ENCODE peak calls at places on chromosomes 13 and 19, in nine cellular contexts. A is heart right ventricle; O is stomach; Z is BE2C; G is psoas muscle; N is cardiac muscle cell; V is GM12878; T is IMR-90; Q is CD8-positive, alpha-beta T cell. K is an unnamed sample. For H3K9me3, the result is how much of the 10 kb centered on the place peaks cover.

GRCh38 chr13:32669030-32669646 is 82.9 kb downstream of the PDS5B start:
- DNase-seq in A (no peak), O (no peak), Z (peak), G (no peak), N (peak), V (no peak), T (peak), Q (peak), K (no peak)

GRCh38 chr19:3397266-3398022 is 31.1 kb downstream of the NFIC start:
- DNase-seq in A (peak), O (peak), Z (no peak), G (no peak), N (no peak), V (no peak), T (no peak), Q (no peak), K (no peak)

GRCh38 chr19:35106291-35106583 is 9.4 kb upstream of the FXYD3 start:
- DNase-seq in A (no peak), O (no peak), Z (no peak), G (no peak), N (no peak), V (no peak), T (no peak), Q (no peak), K (no peak)

GRCh38 chr13:112249644-112250610 is 126.2 kb upstream of the SPACA7 start:
- DNase-seq in A (no peak), O (no peak), Z (no peak), G (no peak), N (no peak), V (no peak), T (no peak), Q (no peak), K (no peak)

GRCh38 chr13:50149932-50150331 is 134.7 kb downstream of the KCNRG start:
- DNase-seq in A (no peak), O (peak), Z (peak), G (no peak), N (peak), V (no peak), T (no peak), Q (no peak), K (no peak)

GRCh38 chr19:39086401-39086800 is 2.2 kb downstream of the ACP7 start:
- DNase-seq in A (no peak), O (no peak), Z (no peak), G (no peak), N (no peak), V (no peak), T (no peak), Q (no peak), K (no peak)

GRCh38 chr19:17902701-17903100 is 30.1 kb upstream of the CCDC124 start:
- DNase-seq in A (no peak), O (no peak), Z (no peak), G (no peak), N (no peak), V (no peak), T (peak), Q (no peak), K (no peak)

GRCh38 chr13:74158028-74158427 is 23.8 kb upstream of the KLF12 start:
- DNase-seq in A (peak), O (no peak), Z (no peak), G (no peak), N (no peak), V (no peak), T (peak), Q (no peak), K (peak)

GRCh38 chr13:85772379-85772778 is 26.8 kb downstream of the SLITRK6 start:
- DNase-seq in A (no peak), O (no peak), Z (no peak), G (no peak), N (no peak), V (no peak), T (peak), Q (no peak), K (no peak)

GRCh38 chr13:43698009-43698408 is 88.8 kb downstream of the ENOX1 start:
- DNase-seq in A (no peak), O (no peak), Z (no peak), G (no peak), N (no peak), V (no peak), T (no peak), Q (no peak), K (no peak)

GRCh38 chr13:97659602-97660001 is 225.6 kb downstream of the RAP2A start:
- DNase-seq in A (no peak), O (no peak), Z (peak), G (no peak), N (peak), V (no peak), T (peak), Q (no peak), K (no peak)

GRCh38 chr13:50686547-50686946 is 156.9 kb downstream of the DLEU7 start:
- DNase-seq in A (no peak), O (no peak), Z (no peak), G (no peak), N (no peak), V (no peak), T (no peak), Q (no peak), K (no peak)

GRCh38 chr13:77523386-77523785 is 12.1 kb upstream of the SCEL start:
- DNase-seq in A (no peak), O (no peak), Z (no peak), G (no peak), N (no peak), V (no peak), T (no peak), Q (no peak), K (no peak)

GRCh38 chr13:45368571-45368970 is 27.6 kb upstream of the TPT1 start:
- DNase-seq in A (no peak), O (no peak), Z (no peak), G (no peak), N (no peak), V (no peak), T (peak), Q (no peak), K (no peak)

GRCh38 chr19:13428352-13428751 is 77.9 kb downstream of the CACNA1A start:
- DNase-seq in A (no peak), O (no peak), Z (peak), G (no peak), N (peak), V (no peak), T (peak), Q (peak), K (no peak)

GRCh38 chr13:82011355-82011754 is 1670.4 kb upstream of the SPRY2 start:
- DNase-seq in A (no peak), O (no peak), Z (no peak), G (no peak), N (no peak), V (no peak), T (no peak), Q (no peak), K (no peak)

GRCh38 chr19:58518261-58519086 is 1.1 kb downstream of the ZBTB45 start:
- DNase-seq in A (no peak), O (no peak), Z (no peak), G (no peak), N (no peak), V (no peak), T (no peak), Q (no peak), K (no peak)

GRCh38 chr19:40393894-40394815 is 4.2 kb upstream of the HIPK4 start:
- DNase-seq in A (no peak), O (no peak), Z (no peak), G (no peak), N (no peak), V (no peak), T (no peak), Q (no peak), K (no peak)

GRCh38 chr19:40392123-40392522 is 2.1 kb upstream of the HIPK4 start:
- DNase-seq in A (no peak), O (no peak), Z (no peak), G (no peak), N (no peak), V (no peak), T (no peak), Q (no peak), K (no peak)

GRCh38 chr19:40394816-40395210 is 4.8 kb upstream of the HIPK4 start:
- DNase-seq in A (no peak), O (no peak), Z (no peak), G (no peak), N (no peak), V (no peak), T (no peak), Q (no peak), K (no peak)

GRCh38 chr19:40390084-40390742 is at the start of gene HIPK4:
- DNase-seq in A (no peak), O (no peak), Z (no peak), G (no peak), N (no peak), V (no peak), T (no peak), Q (no peak), K (no peak)

DNA sequence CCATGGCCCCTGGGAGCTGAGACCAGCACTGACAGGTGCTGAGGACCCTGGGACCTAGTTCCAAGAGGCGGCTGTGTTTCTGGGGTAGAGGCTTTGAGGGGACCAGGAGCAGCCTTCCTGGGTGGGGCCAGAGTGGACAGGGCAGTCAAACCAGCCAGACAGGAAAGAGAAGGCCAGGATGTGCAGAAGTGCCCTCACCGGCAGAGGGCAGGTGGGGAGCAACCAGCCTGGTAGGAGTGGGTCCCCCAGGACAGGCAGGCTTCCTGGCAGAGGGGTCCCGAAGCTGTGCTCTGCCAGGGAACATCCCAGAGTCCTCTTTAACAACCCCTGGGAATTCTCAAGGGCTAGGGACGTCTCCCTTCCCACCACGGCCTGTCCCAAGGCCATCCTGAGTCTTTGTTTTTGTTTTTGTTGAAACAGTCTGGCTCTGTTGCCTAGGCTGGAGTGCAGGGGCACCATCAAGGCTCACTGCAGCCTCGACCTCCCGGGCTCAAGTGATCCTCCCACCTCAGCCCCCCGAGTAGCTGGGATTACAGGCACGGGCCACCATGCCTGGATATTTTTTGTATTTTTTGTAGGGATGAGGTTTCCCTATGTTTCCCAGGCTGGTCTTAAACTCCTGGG is 3.0 kb upstream of the HIPK4 start:
- DNase-seq in A (no peak), O (peak), Z (peak), G (no peak), N (no peak), V (no peak), T (no peak), Q (no peak), K (no peak)
- TF ChIP-seq CTCF in A (peak), O (no peak), Z (peak), G (peak), N (peak), V (peak), T (peak), Q (no peak), K (no peak)

DNA sequence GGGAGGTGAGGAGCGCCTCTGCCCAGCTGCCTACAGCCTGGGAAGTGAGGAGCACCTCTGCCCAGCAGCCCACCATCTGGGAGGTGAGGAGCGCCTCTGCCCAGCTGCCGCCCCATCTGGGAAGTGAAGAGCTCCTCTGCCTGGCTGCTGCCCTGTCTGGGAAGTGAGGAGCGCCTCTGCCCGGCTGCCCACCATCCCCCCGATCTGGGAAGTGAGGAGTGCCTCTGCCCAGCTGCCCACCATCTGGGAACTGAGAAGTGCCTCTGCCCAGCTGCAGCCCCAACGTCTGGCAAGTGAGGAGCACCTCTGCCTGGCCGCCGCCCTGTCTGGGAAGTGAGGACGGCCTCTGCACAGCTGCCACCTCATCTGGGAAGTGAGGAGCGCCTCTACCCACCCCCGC is 64.3 kb downstream of the ZNF708 start:
- DNase-seq in A (no peak), O (no peak), Z (no peak), G (no peak), N (no peak), V (no peak), T (no peak), Q (no peak), K (no peak)
- H3K9me3 ChIP-seq in A (under half), O (under half), Z (under half), G (under half), N (under half), V (under half), T (under half), Q (under half), K (under half)

GRCh38 chr19:6125571-6125989 is 9.9 kb upstream of the ACSBG2 start:
- DNase-seq in A (no peak), O (peak), Z (peak), G (peak), N (peak), V (peak), T (peak), Q (peak), K (no peak)

GRCh38 chr19:6127716-6128335 is 7.6 kb upstream of the ACSBG2 start:
- DNase-seq in A (no peak), O (no peak), Z (no peak), G (no peak), N (no peak), V (no peak), T (peak), Q (no peak), K (no peak)

DNA sequence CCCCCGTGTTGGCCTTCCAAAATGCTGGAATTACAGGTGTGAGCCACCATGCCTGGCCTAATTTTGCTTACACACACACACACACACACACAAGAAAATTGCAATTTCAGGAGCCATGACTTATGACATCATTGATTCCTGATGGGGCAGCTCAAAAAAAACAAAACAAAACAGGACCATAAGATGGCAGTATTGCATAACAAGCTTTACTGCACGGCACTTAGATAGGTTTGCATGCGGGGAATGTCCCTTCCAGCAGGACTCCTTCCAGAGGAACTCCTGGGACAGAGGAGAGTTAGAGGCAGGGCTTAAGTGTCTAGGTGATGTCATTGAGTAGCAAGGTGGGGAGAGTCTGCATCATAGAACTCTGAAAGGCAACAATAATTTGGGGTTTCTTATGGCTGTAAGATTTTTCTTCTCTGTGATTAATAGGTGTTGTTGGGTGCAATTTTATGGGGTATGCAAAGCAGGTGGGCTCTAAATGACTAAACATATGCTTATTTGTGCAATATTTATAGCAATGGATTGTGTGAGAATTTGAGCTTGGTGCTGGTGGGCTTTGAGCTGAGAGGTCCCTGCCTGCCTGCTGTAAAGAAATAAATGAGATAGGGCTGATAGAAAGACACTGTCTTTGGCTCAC is 9.0 kb upstream of the ACSBG2 start:
- DNase-seq in A (no peak), O (no peak), Z (peak), G (no peak), N (peak), V (peak), T (peak), Q (no peak), K (no peak)
- TF ChIP-seq CTCF in A (peak), O (no peak), Z (peak), G (peak), N (peak), V (peak), T (peak), Q (no peak), K (peak)

GRCh38 chr19:7456964-7457541 is 31.8 kb downstream of the PEX11G start:
- DNase-seq in A (no peak), O (no peak), Z (no peak), G (no peak), N (no peak), V (no peak), T (no peak), Q (no peak), K (no peak)

GRCh38 chr19:7458675-7459074 is 30.2 kb downstream of the PEX11G start:
- DNase-seq in A (no peak), O (no peak), Z (no peak), G (no peak), N (no peak), V (no peak), T (no peak), Q (no peak), K (no peak)

GRCh38 chr19:7455600-7456296 is 33.1 kb downstream of the PEX11G start:
- DNase-seq in A (no peak), O (no peak), Z (no peak), G (no peak), N (no peak), V (no peak), T (no peak), Q (no peak), K (no peak)

GRCh38 chr19:7450243-7451223 is 38.3 kb downstream of the PEX11G start:
- DNase-seq in A (no peak), O (no peak), Z (no peak), G (no peak), N (no peak), V (peak), T (peak), Q (no peak), K (no peak)

GRCh38 chr19:7454998-7455397 is 33.8 kb downstream of the PEX11G start:
- DNase-seq in A (no peak), O (no peak), Z (no peak), G (no peak), N (no peak), V (no peak), T (no peak), Q (no peak), K (no peak)
- H3K9me3 ChIP-seq in A (under half), O (under half), Z (under half), G (under half), N (under half), V (under half), T (under half), Q (under half), K (under half)

GRCh38 chr19:12055784-12056183 is 3.0 kb upstream of the ZNF878 start:
- DNase-seq in A (no peak), O (no peak), Z (no peak), G (no peak), N (no peak), V (no peak), T (no peak), Q (no peak), K (no peak)

GRCh38 chr19:12047868-12048267 is 4.9 kb downstream of the ZNF878 start:
- DNase-seq in A (no peak), O (no peak), Z (no peak), G (no peak), N (no peak), V (no peak), T (peak), Q (no peak), K (no peak)

GRCh38 chr19:12052057-12052570 is 647 bp downstream of the ZNF878 start:
- DNase-seq in A (no peak), O (no peak), Z (no peak), G (no peak), N (no peak), V (no peak), T (peak), Q (no peak), K (no peak)

GRCh38 chr19:12052571-12053169 is at the start of gene ZNF878:
- DNase-seq in A (peak), O (peak), Z (peak), G (peak), N (peak), V (peak), T (peak), Q (peak), K (peak)
- TF ChIP-seq CTCF in A (peak), O (no peak), Z (peak), G (no peak), N (peak), V (peak), T (no peak), Q (no peak), K (peak)